ENCODE peak calls at places on chromosomes 3 and 15, in six cellular contexts. G is mesothelial cell of epicardium, R is GM10248, D is AG09309, T is cardiac fibroblast, A is body of pancreas. W is an unnamed sample.

GRCh38 chr3:18389108-18389733 is 35.9 kb downstream of the SATB1 start:
- DNase-seq in G (no peak), R (peak; percentile 11), D (no peak), T (peak; percentile 31), A (no peak), W (no peak)

GRCh38 chr3:172973799-172974198 is 167.2 kb downstream of the SPATA16 start:
- DNase-seq in G (no peak), R (no peak), D (no peak), T (no peak), A (no peak), W (no peak)

GRCh38 chr15:59841036-59841435 is 151.9 kb upstream of the BNIP2 start:
- DNase-seq in G (no peak), R (no peak), D (no peak), T (no peak), A (no peak), W (no peak)

GRCh38 chr15:31268108-31268501 is 58.5 kb upstream of the KLF13 start:
- DNase-seq in G (no peak), R (peak; percentile 10), D (no peak), T (no peak), A (no peak), W (no peak)

GRCh38 chr15:64630403-64631107 is 144.8 kb downstream of the RBPMS2 start:
- DNase-seq in G (no peak), R (no peak), D (no peak), T (peak; percentile 41), A (no peak), W (no peak)

GRCh38 chr3:54541369-54541768 is 386.5 kb downstream of the LRTM1 start:
- DNase-seq in G (no peak), R (no peak), D (no peak), T (no peak), A (no peak), W (no peak)

GRCh38 chr3:25532763-25533162 is 104.7 kb downstream of the RARB start:
- DNase-seq in G (no peak), R (peak; percentile 8), D (no peak), T (peak; percentile 7), A (no peak), W (no peak)

GRCh38 chr3:195172896-195173295 is 98.1 kb downstream of the XXYLT1 start:
- DNase-seq in G (no peak), R (no peak), D (no peak), T (no peak), A (no peak), W (no peak)

GRCh38 chr3:33980252-33980651 is 181.8 kb downstream of the PDCD6IP start:
- DNase-seq in G (no peak), R (no peak), D (peak; percentile 52), T (peak; percentile 59), A (no peak), W (peak; percentile 84)

GRCh38 chr3:79361748-79362378 is 405.9 kb downstream of the ROBO1 start:
- DNase-seq in G (no peak), R (peak; percentile 14), D (peak; percentile 16), T (peak; percentile 66), A (no peak), W (no peak)

GRCh38 chr15:52171386-52171785 is 19.8 kb downstream of the GNB5 start:
- DNase-seq in G (no peak), R (no peak), D (no peak), T (peak; percentile 30), A (no peak), W (no peak)
- TF ChIP-seq CTCF in G (no peak), R (no peak), D (no peak), T (no peak), A (no peak), W (no peak)

DNA sequence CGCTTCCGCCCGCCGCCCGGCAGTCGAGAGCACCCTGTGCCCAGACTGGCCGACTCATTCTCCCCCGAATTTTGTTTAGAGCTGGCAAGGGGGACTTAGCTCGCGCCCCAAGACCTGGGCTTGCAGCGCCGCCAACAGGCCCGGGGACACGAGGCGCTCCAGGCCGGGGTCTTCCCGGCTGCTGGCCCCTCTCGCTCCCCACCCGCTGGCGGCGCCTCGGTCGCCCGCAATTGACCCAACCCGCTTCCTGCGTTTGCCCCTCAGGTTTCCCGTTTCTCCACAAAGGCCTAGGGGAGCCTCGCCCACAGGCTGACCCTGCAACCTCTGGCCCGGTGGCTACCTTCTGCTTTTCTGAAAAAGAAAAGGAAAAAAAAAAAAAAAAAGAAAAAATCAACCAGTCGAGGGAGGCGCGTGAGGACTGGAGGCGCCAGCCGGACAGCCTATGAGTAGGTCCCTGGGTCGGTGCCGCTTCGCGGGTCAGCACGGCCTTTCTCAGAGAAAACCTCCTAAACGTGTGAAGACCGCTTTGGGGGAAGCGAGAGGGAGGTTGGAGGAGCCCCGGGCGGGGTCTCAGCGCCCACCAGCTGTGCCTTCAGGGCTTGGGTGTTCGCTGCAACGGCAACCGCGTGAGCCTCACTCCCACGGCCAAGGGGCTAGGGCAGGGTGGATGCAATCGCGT is 7.2 kb downstream of the FOXL2 start:
- DNase-seq in G (no peak), R (peak; percentile 17), D (no peak), T (no peak), A (no peak), W (no peak)
- TF ChIP-seq CTCF in G (no peak), R (no peak), D (no peak), T (no peak), A (no peak), W (no peak)

GRCh38 chr3:62622553-62623174 is 249.3 kb upstream of the FEZF2 start:
- DNase-seq in G (no peak), R (peak; percentile 21), D (no peak), T (peak; percentile 77), A (peak; percentile 18), W (no peak)
- TF ChIP-seq CTCF in G (peak; percentile 77), R (peak; percentile 29), D (peak; percentile 59), T (peak; percentile 55), A (no peak), W (peak; percentile 38)

GRCh38 chr3:193648542-193649076 is 55.6 kb downstream of the OPA1 start:
- DNase-seq in G (no peak), R (no peak), D (no peak), T (no peak), A (no peak), W (no peak)

GRCh38 chr3:193645806-193646205 is 52.8 kb downstream of the OPA1 start:
- DNase-seq in G (no peak), R (no peak), D (no peak), T (peak; percentile 18), A (no peak), W (no peak)

GRCh38 chr3:193656445-193656844 is 63.4 kb downstream of the OPA1 start:
- DNase-seq in G (no peak), R (no peak), D (no peak), T (no peak), A (no peak), W (no peak)

GRCh38 chr3:193655827-193656433 is 62.9 kb downstream of the OPA1 start:
- DNase-seq in G (no peak), R (no peak), D (no peak), T (peak; percentile 12), A (no peak), W (no peak)

GRCh38 chr3:193650585-193650984 is 57.6 kb downstream of the OPA1 start:
- DNase-seq in G (no peak), R (no peak), D (no peak), T (no peak), A (no peak), W (no peak)
- TF ChIP-seq CTCF in G (no peak), R (no peak), D (no peak), T (no peak), A (no peak), W (no peak)

GRCh38 chr15:50145451-50145872 is 26.4 kb upstream of the ATP8B4 start:
- DNase-seq in G (no peak), R (no peak), D (no peak), T (peak; percentile 88), A (no peak), W (peak; percentile 24)
- TF ChIP-seq CTCF in G (peak; percentile 77), R (peak; percentile 42), D (peak; percentile 36), T (peak; percentile 20), A (no peak), W (no peak)

GRCh38 chr3:47001731-47002489 is 22.4 kb downstream of the NBEAL2 start:
- DNase-seq in G (no peak), R (no peak), D (no peak), T (no peak), A (peak; percentile 10), W (no peak)

GRCh38 chr3:47000922-47001730 is 21.7 kb downstream of the NBEAL2 start:
- DNase-seq in G (no peak), R (no peak), D (no peak), T (no peak), A (no peak), W (no peak)

GRCh38 chr3:47003461-47004368 is 24.2 kb downstream of the NBEAL2 start:
- DNase-seq in G (no peak), R (no peak), D (no peak), T (no peak), A (no peak), W (no peak)

GRCh38 chr3:47004369-47005211 is 25.1 kb downstream of the NBEAL2 start:
- DNase-seq in G (no peak), R (no peak), D (no peak), T (no peak), A (no peak), W (no peak)

DNA sequence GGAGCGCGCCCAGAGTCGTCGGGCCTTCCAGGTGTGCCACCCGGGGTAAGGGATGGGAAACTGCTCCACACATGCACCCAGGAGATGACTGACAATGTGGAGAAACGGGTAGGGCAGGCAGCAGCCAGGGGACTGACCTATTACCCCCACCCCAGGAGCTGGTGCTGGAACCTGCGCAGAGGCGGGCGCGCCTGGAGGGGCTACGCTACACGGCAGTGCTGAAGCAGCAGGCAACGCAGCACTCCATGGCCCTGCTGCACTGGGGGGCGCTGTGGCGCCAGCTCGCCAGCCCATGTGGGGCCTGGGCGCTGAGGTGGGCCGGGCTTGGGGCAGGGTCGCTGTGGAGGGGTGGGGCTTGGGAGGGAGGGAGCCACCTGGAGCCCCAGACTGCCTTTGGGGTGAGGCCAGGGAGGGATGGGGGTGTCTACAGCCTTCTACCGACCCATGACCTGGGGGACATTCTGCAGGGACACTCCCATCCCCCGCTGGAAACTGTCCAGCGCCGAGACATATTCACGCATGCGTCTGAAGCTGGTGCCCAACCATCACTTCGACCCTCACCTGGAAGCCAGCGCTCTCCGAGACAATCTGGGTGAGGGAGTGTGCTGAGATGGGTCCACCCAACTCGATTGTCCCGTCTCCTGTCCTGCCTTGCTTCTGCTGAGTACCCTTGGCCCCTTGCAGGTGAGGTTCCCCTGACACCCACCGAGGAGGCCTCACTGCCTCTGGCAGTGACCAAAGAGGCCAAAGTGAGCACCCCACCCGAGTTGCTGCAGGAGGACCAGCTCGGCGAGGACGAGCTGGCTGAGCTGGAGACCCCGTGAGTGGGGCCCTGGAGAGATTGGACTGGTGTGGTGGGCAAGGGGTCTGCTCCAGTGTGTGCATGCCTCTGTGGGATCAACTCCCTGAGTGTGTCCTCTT is 23.3 kb downstream of the NBEAL2 start:
- DNase-seq in G (no peak), R (no peak), D (no peak), T (no peak), A (peak; percentile 11), W (no peak)
- TF ChIP-seq CTCF in G (no peak), R (peak; percentile 9), D (no peak), T (no peak), A (no peak), W (no peak)

DNA sequence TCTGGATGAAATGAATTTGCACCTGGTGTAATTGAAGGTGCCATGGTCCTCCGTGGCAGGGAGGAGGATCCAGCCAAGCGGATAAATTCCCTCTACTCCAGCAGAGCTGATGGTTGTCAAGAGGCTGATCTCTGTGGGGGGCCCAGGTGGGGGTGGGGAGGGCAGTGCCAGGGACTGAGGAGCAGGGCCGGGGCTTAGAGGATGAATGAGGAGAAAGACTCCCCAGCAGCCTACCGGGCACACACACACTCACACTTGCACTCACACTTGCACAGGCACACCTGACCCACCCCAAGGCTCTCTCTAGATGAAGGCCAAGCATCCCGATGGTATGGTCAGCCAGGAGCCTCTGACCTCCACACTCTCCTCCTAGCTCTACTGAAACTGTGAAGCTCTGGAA is 131.3 kb upstream of the PRR20G start:
- DNase-seq in G (no peak), R (no peak), D (no peak), T (no peak), A (no peak), W (no peak)
- TF ChIP-seq CTCF in G (no peak), R (no peak), D (no peak), T (no peak), A (no peak), W (no peak)

W was measured in AG04449.